ENCODE peak calls at places on chromosomes 12 and 14, in four cellular contexts. N is body of pancreas, F is cardiac fibroblast, L is lower leg skin. U is an unnamed sample.

GRCh38 chr14:104082807-104083206 is 2.7 kb upstream of the ASPG start:
- DNase-seq in F (no peak), N (peak), L (no peak), U (no peak)

GRCh38 chr12:57242691-57243454 is 8.1 kb downstream of the STAC3 start:
- DNase-seq in F (peak), N (peak), L (no peak), U (peak)

GRCh38 chr12:26748412-26748740 is 84.6 kb downstream of the ITPR2 start:
- DNase-seq in N (no peak), L (no peak), F (no peak), U (no peak)

GRCh38 chr12:111055181-111055880 is 135.0 kb upstream of the MYL2 start:
- DNase-seq in F (no peak), L (no peak), N (no peak), U (no peak)

GRCh38 chr14:71371711-71372396 is 464.6 kb downstream of the PCNX1 start:
- DNase-seq in N (no peak), F (peak), L (no peak), U (no peak)

GRCh38 chr12:49588761-49589516 is 16.5 kb downstream of the FAM186B start:
- DNase-seq in F (peak), N (no peak), L (no peak), U (no peak)

GRCh38 chr14:65462411-65462810 is 49.9 kb downstream of the FUT8 start:
- DNase-seq in F (peak), L (no peak), N (no peak), U (no peak)

GRCh38 chr12:45726594-45727300 is 2.8 kb upstream of the ARID2 start:
- DNase-seq in L (peak), N (peak), F (peak), U (peak)

GRCh38 chr12:124651508-124652273 is 84.3 kb upstream of the NCOR2 start:
- DNase-seq in L (no peak), F (no peak), N (no peak), U (no peak)

GRCh38 chr14:92500491-92500941 is 13.1 kb upstream of the RIN3 start:
- DNase-seq in L (no peak), N (no peak), F (no peak), U (no peak)

GRCh38 chr14:85701763-85702162 is 171.8 kb downstream of the FLRT2 start:
- DNase-seq in L (no peak), N (no peak), F (no peak), U (no peak)

GRCh38 chr12:102917026-102917787 is at the start of gene PAH:
- DNase-seq in L (no peak), F (no peak), N (peak), U (no peak)

GRCh38 chr12:46357438-46358324 is 14.9 kb downstream of the SLC38A2 start:
- DNase-seq in F (peak), L (no peak), N (no peak), U (no peak)

GRCh38 chr12:53500776-53501614 is at the start of gene TARBP2:
- DNase-seq in L (peak), F (peak), N (peak), U (peak)

GRCh38 chr12:10363922-10364838 is 25.7 kb downstream of the KLRK1 start:
- DNase-seq in N (peak), F (peak), L (no peak), U (peak)

GRCh38 chr14:35385042-35385839 is 19.3 kb downstream of the NFKBIA start:
- DNase-seq in L (peak), F (peak), N (peak), U (no peak)

GRCh38 chr14:52346778-52347177 is 32.7 kb downstream of the PTGER2 start:
- DNase-seq in N (no peak), L (no peak), F (no peak), U (no peak)

GRCh38 chr14:101780887-101781239 is 19.4 kb downstream of the PPP2R5C start:
- DNase-seq in F (no peak), N (no peak), L (no peak), U (no peak)

GRCh38 chr12:89603678-89604077 is 77.8 kb upstream of the POC1B start:
- DNase-seq in N (no peak), F (no peak), L (no peak), U (no peak)

GRCh38 chr14:105891221-105891602 is 364.8 kb downstream of the TMEM121 start:
- DNase-seq in L (no peak), N (no peak), F (no peak), U (peak)

GRCh38 chr12:57459750-57460400 is at the start of gene GLI1:
- DNase-seq in N (no peak), F (no peak), L (no peak), U (no peak)

GRCh38 chr14:39085933-39086332 is 17.1 kb downstream of the SEC23A start:
- DNase-seq in F (no peak), L (no peak), N (no peak), U (no peak)

GRCh38 chr12:43169115-43169681 is 382.8 kb downstream of the ADAMTS20 start:
- DNase-seq in N (no peak), L (no peak), F (no peak), U (no peak)

GRCh38 chr12:13209279-13210021 is 12.9 kb downstream of the EMP1 start:
- DNase-seq in F (peak), L (no peak), N (no peak), U (no peak)

GRCh38 chr12:31772685-31773222 is 43.9 kb upstream of the AMN1 start:
- DNase-seq in N (no peak), F (no peak), L (no peak), U (no peak)

GRCh38 chr12:110314308-110314707 is 33.3 kb downstream of the ATP2A2 start:
- DNase-seq in N (no peak), L (no peak), F (peak), U (no peak)

GRCh38 chr12:57744777-57745484 is at the start of gene TSPAN31:
- DNase-seq in N (peak), L (peak), F (peak), U (peak)

GRCh38 chr12:14619731-14620501 is 52.2 kb upstream of the PLBD1 start:
- DNase-seq in F (no peak), L (no peak), N (peak), U (no peak)

GRCh38 chr12:75998292-75999063 is 33.1 kb downstream of the PHLDA1 start:
- DNase-seq in F (peak), L (no peak), N (no peak), U (no peak)

GRCh38 chr14:70032447-70032846 is 153.2 kb downstream of the SMOC1 start:
- DNase-seq in L (no peak), F (no peak), N (no peak), U (no peak)

GRCh38 chr14:70034257-70034656 is 154.5 kb downstream of the SLC8A3 start:
- DNase-seq in N (no peak), L (no peak), F (no peak), U (no peak)

GRCh38 chr14:70032016-70032415 is 152.8 kb downstream of the SMOC1 start:
- DNase-seq in N (no peak), F (no peak), L (no peak), U (no peak)

GRCh38 chr14:70033561-70033960 is 154.3 kb downstream of the SMOC1 start:
- DNase-seq in N (no peak), L (no peak), F (no peak), U (no peak)

DNA sequence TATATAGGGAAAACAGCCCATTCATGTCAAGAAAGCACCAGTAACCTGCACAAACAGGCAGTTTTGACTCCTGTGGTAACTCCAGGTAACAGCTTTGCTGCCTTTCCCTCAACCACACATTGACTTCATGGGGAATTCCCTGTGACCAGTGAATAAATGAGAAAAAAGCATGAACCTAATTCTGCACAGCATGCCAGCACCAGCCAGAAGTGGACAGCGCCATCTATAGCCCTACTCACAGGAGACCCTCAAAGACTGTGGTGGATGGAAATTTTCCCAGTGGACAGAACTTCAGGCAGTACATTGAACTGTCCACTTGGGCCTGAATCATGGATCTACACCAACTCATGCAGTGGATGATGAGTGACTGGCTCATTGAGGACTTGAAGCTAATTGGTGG is 152.1 kb downstream of the SLC8A3 start:
- DNase-seq in L (no peak), N (no peak), F (no peak), U (no peak)
- TF ChIP-seq CTCF in L (no peak), N (no peak), F (no peak), U (no peak)

DNA sequence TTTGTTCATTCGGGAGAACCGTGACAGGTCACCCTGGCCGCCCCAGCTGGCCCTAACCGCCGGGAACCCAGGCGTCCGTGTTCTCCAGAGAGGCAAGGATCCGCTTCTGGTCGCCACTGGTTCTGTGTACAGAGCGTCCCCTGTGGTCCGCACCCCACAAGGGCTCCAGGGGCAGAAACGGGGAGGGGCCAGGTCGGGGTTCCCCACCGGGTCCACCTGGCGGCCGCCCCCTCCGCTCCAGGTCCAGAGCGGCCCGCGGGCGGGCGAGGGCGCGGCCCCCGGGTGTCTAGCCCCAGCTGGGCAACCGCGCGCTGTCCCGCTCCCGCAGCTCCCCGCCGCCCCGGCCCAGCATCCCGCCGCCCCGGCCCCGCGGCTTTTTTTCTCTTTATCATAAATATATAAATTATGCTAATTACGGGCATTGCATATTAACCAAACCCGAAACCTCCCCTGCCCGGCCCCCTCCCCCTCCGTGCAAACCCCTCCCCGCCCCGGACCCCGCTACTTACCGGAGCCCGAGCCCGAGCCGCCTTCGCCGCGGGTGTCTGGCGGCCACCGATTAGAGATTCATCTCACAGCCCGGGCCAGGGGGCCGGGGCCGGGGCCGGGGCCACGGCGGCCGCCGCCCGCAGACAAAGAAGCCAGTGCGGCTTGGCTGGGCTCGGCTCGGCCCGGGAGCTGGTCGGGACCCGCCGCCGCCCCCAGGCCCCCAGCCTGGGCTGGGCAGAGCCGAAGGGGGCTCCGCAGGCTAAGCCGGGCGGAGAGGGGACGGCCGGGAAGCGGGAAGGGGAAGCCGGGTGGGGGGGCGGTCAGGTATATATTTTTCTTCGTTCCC is 512 bp downstream of the POU6F1 start:
- DNase-seq in L (peak), N (peak), F (no peak), U (peak)
- TF ChIP-seq CTCF in L (no peak), N (no peak), F (no peak), U (no peak)

DNA sequence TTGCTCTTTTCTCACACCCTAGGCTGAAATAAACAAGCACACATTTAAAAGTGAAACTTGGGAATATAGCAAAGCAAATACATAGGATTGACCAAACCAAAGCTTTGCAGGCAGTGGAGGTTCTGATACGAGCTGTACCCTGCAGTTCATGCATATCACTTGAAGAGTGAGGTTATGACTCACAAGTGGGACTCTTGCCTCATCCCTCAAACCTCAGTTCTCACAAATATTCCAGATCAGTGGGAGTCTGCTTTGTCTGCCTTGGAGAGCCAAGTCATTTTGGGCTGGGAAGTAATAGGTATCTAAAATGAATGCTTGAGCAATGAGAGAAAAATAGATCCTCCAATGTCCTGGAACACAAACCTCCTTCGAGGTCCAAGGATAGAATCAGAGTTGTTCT is 116.4 kb downstream of the LRIG3 start:
- DNase-seq in N (no peak), F (peak), L (peak), U (no peak)
- TF ChIP-seq CTCF in N (no peak), F (no peak), L (no peak), U (no peak)

GRCh38 chr12:71871116-71871515 is 31.6 kb downstream of the TBC1D15 start:
- DNase-seq in N (no peak), F (peak), L (no peak), U (no peak)

GRCh38 chr12:71865757-71866536 is 26.4 kb downstream of the TBC1D15 start:
- DNase-seq in F (no peak), N (no peak), L (no peak), U (no peak)

GRCh38 chr12:71870409-71870808 is 30.9 kb downstream of the TBC1D15 start:
- DNase-seq in F (no peak), L (no peak), N (no peak), U (no peak)

GRCh38 chr12:71867131-71867530 is 27.6 kb downstream of the TBC1D15 start:
- DNase-seq in N (no peak), L (no peak), F (no peak), U (no peak)

DNA sequence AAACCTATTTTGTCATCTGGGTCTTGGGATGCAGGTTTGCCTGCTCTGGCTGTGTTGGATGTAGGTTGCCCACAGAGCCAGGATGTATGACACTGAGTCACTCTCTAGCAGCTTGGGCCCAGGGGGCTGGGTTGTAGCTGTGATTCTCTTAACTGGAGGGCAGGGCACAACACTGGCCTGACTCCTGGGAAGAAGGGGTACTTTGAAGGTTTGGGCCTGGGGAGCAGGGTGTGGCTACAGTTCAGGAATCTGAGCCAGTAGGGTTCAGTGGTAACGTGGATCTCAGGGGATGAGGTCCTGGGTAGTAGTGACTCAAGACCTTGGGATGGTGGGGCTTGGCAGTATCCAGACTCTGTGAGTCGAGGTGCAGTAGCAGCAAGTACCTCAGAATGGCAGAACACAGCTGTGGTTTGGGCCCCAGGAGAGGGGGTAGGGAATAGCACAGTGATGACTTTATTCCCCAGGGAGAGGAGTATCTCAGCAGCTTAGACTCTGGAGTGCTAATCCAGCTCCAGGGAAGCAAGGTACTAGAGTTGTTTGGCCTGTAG is 25.7 kb downstream of the TBC1D15 start:
- DNase-seq in L (no peak), F (peak), N (no peak), U (no peak)
- TF ChIP-seq CTCF in L (no peak), F (no peak), N (no peak), U (no peak)

GRCh38 chr14:99561827-99562226 is 42.2 kb downstream of the CCDC85C start:
- DNase-seq in N (peak), L (no peak), F (no peak), U (no peak)

GRCh38 chr14:99564903-99565259 is 39.1 kb downstream of the CCDC85C start:
- DNase-seq in F (no peak), N (no peak), L (no peak), U (no peak)

GRCh38 chr14:99564256-99564902 is 39.6 kb downstream of the CCDC85C start:
- DNase-seq in N (peak), L (no peak), F (peak), U (no peak)

GRCh38 chr14:99563749-99564129 is 40.3 kb downstream of the CCDC85C start:
- DNase-seq in F (no peak), L (no peak), N (no peak), U (no peak)

DNA sequence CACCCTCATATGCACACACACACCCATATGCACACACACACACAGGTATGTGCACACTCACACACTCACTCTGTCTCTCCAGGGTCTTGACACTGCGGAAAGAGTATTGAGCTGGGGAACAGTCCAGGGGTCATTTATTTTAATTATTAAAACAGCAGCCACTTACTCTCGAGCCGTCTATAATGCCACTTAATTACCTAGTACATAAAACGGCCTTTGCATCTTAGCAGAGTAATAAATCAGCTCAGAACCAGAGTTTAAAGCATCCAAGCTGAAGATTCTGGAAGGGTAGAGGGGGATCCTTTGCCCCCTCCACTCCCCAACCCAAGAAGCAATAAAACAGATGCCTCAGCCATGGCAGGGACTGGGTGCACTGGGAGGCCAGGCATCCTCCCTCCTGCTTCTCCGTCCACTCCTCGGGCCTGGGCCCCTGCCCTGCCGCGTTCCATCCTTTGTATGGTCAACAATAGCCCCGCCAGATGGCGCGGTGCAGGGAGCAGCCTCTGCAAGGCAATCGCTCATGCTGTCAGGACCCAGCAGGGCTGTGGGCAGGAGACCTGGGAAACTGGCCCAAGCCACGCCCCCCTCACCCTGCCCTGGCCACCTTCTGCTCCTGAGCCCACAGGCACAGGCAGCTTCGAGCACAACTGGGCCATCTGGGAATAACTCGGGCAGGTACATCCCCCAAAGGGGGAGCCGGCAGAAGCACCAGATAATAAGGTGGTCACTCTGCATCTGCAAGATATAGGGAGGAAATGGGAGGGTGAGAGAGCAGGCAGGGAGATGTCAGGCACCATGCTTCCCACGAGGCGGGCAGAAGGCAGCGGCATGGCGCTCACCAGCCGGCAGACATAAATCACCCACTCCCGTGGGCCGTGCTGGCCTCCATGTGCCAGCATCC is 40.9 kb downstream of the CCDC85C start:
- DNase-seq in L (no peak), N (peak), F (peak), U (no peak)
- TF ChIP-seq CTCF in L (no peak), N (no peak), F (peak), U (no peak)

GRCh38 chr14:77616454-77617229 is at the start of gene SPTLC2:
- DNase-seq in L (peak), N (peak), F (peak), U (peak)
- TF ChIP-seq CTCF in L (no peak), N (no peak), F (no peak), U (no peak)

GRCh38 chr12:85423947-85424346 is 143.9 kb downstream of the ALX1 start:
- DNase-seq in N (no peak), L (no peak), F (no peak), U (no peak)

GRCh38 chr12:85425349-85425612 is 145.3 kb downstream of the ALX1 start:
- DNase-seq in L (no peak), N (no peak), F (no peak), U (no peak)

GRCh38 chr12:85425926-85426325 is 145.9 kb downstream of the ALX1 start:
- DNase-seq in L (no peak), F (no peak), N (no peak), U (no peak)

GRCh38 chr12:85422766-85423165 is 142.7 kb downstream of the ALX1 start:
- DNase-seq in L (no peak), N (no peak), F (no peak), U (no peak)

DNA sequence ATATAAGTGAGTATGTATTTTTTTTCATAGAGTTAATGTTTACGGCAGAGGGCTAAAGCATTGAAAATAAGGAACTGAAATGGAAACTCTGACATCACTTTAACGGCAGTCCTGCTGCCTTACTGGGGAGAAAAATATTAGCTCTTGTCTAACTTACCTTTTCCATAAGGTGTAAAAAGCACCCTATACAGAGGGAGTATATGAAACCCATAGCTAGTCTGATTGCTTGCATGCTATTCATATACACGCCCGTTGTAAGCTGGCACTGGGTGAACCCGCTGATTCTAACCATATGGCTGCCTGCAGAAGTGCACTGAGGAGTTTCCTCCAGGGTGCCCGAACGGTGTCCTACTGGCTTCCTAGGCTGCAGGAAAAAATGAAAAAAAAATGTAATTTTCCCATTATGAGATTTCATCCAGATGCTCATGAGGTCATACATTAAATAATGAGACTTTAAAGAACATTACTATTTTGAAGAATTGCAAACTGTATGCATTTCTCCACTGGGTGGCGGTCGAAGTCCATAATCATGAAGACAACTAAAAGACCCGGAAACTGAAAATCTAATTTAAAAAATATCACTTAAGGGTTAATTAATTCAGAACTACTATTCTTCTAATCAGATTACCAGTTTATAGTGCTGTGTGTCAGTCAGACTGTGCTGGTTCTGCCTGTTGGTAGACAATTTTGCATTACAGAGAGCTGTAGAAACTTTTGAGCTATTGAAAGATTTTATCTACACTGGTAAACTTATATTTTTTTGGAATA is 144.7 kb downstream of the ALX1 start:
- DNase-seq in L (no peak), N (peak), F (peak), U (no peak)
- TF ChIP-seq CTCF in L (no peak), N (peak), F (peak), U (peak)